ENCODE peak calls at places on chromosome 17, in five cellular contexts. X is stimulated activated CD8-positive, alpha-beta memory T cell treated with anti-CD3 and anti-CD28 coated beads, Interleukin-4, amount 100 ng/mL, for 24 hours; H is stimulated activated CD4-positive, alpha-beta T cell treated with anti-CD3 and anti-CD28 coated beads, Interleukin-1b, Interleukin-23, amount 100 ng/mL, for 1 hour; R is posterior cingulate gyrus; M is WTC11. F is an unnamed sample.
A peak's percentile ranks its signal among the peaks of the same experiment; 100 is the strongest.

GRCh38 chr17:37608369-37609169 is 649 bp downstream of the SYNRG start:
- DNase-seq in M (peak; percentile 69), X (no peak), H (no peak), R (peak; percentile 26), F (peak; percentile 9)

GRCh38 chr17:4090898-4091297 is 51.9 kb downstream of the ZZEF1 start:
- DNase-seq in H (no peak), X (no peak), R (no peak), M (no peak), F (no peak)

GRCh38 chr17:81306898-81307510 is 11.9 kb upstream of the SLC38A10 start:
- DNase-seq in R (no peak), H (no peak), M (no peak), X (no peak), F (no peak)

GRCh38 chr17:7974638-7975131 is 27.7 kb upstream of the GUCY2D start:
- DNase-seq in H (no peak), R (no peak), X (no peak), M (no peak), F (no peak)

GRCh38 chr17:80316927-80317705 is 56.5 kb downstream of the RNF213 start:
- DNase-seq in M (no peak), H (no peak), R (no peak), X (no peak), F (no peak)

GRCh38 chr17:57004944-57005579 is 27.1 kb downstream of the SCPEP1 start:
- DNase-seq in X (no peak), H (no peak), M (no peak), R (no peak), F (no peak)

GRCh38 chr17:22128171-22128570 is 435.8 kb downstream of the KCNJ18 start:
- DNase-seq in M (no peak), R (no peak), H (no peak), X (no peak), F (no peak)

GRCh38 chr17:40516581-40517285 is 15.3 kb upstream of the TNS4 start:
- DNase-seq in M (no peak), R (no peak), H (no peak), X (peak; percentile 17), F (no peak)

GRCh38 chr17:63113167-63113566 is 147.1 kb downstream of the TANC2 start:
- DNase-seq in X (no peak), H (no peak), R (no peak), M (no peak), F (no peak)

GRCh38 chr17:78343099-78343432 is 16.8 kb downstream of the SOCS3 start:
- DNase-seq in X (no peak), H (no peak), M (no peak), R (no peak), F (no peak)

GRCh38 chr17:53166736-53167135 is 656.0 kb upstream of the KIF2B start:
- DNase-seq in R (no peak), H (no peak), X (no peak), M (no peak), F (no peak)

GRCh38 chr17:55768946-55769624 is 18.2 kb downstream of the PCTP start:
- DNase-seq in R (no peak), H (no peak), M (no peak), X (no peak), F (no peak)

GRCh38 chr17:8611671-8612298 is 18.7 kb downstream of the MYH10 start:
- DNase-seq in M (no peak), R (no peak), H (no peak), X (no peak), F (no peak)

GRCh38 chr17:41631890-41632269 is 7.5 kb upstream of the KRT17 start:
- DNase-seq in R (no peak), H (no peak), X (no peak), M (no peak), F (no peak)

GRCh38 chr17:18980682-18981384 is 23.7 kb downstream of the FAM83G start:
- DNase-seq in H (no peak), X (no peak), R (no peak), M (no peak), F (no peak)

F was measured in NT2/D1.